ENCODE peak calls at places on chromosomes 12 and 14, in four cellular contexts. K is kidney tubule cell; N is effector memory CD8-positive, alpha-beta T cell; V is AG08395. R is an unnamed sample.

GRCh38 chr12:130703733-130704375 is 12.2 kb downstream of the RIMBP2 start:
- DNase-seq in V (no peak), K (no peak), N (no peak), R (no peak)

GRCh38 chr12:4312251-4312650 is 8.8 kb upstream of the TIGAR start:
- DNase-seq in N (no peak), V (no peak), K (no peak), R (no peak)

GRCh38 chr12:26513357-26514043 is 318.1 kb downstream of the SSPN start:
- DNase-seq in K (no peak), V (no peak), N (no peak), R (no peak)

GRCh38 chr12:2161478-2161877 is 108.7 kb downstream of the CACNA1C start:
- DNase-seq in K (no peak), V (no peak), N (no peak), R (no peak)

GRCh38 chr12:96136129-96136528 is 58.0 kb upstream of the ELK3 start:
- DNase-seq in N (no peak), K (peak; percentile 85), V (peak; percentile 62), R (no peak)

GRCh38 chr14:28785096-28785952 is 18.7 kb downstream of the FOXG1 start:
- DNase-seq in K (no peak), N (no peak), V (no peak), R (no peak)

GRCh38 chr12:111728795-111729194 is 37.9 kb upstream of the ALDH2 start:
- DNase-seq in K (no peak), N (no peak), V (no peak), R (no peak)

GRCh38 chr14:39441805-39442204 is 9.6 kb upstream of the FBXO33 start:
- DNase-seq in V (no peak), N (no peak), K (no peak), R (no peak)

GRCh38 chr12:101653503-101653902 is 43.9 kb upstream of the CHPT1 start:
- DNase-seq in V (no peak), N (no peak), K (no peak), R (no peak)

GRCh38 chr12:51828951-51829581 is 19.5 kb downstream of the FIGNL2 start:
- DNase-seq in N (no peak), K (no peak), V (no peak), R (no peak)

GRCh38 chr12:116599285-116600122 is 40.3 kb downstream of the MAP1LC3B2 start:
- DNase-seq in V (peak; percentile 80), N (peak; percentile 36), K (peak; percentile 68), R (peak; percentile 83)

R was measured in A549.